ENCODE peak calls at places on chromosomes 13 and 19, in four cellular contexts. C, W, A and F are unnamed samples.

GRCh38 chr13:59318320-59318930 is 845.3 kb downstream of the DIAPH3 start:
- DNase-seq in W (peak), C (peak), A (peak), F (peak)

GRCh38 chr13:111216166-111216960 is 101.3 kb downstream of the ARHGEF7 start:
- DNase-seq in A (peak), C (no peak), W (no peak), F (no peak)

GRCh38 chr13:86945596-86945995 is 725.6 kb upstream of the SLITRK5 start:
- DNase-seq in C (no peak), W (no peak), A (no peak), F (no peak)

GRCh38 chr19:7426986-7427385 is 61.8 kb downstream of the PEX11G start:
- DNase-seq in W (no peak), C (no peak), A (no peak), F (no peak)

GRCh38 chr19:18232540-18233223 is 6.4 kb upstream of the PDE4C start:
- DNase-seq in W (peak), C (no peak), A (no peak), F (no peak)

GRCh38 chr13:46992383-46992952 is 95.6 kb upstream of the HTR2A start:
- DNase-seq in A (no peak), W (no peak), C (no peak), F (no peak)

GRCh38 chr19:50713556-50714236 is 5.9 kb downstream of the SHANK1 start:
- DNase-seq in A (no peak), C (no peak), W (no peak), F (no peak)

GRCh38 chr13:51231456-51231855 is 9.3 kb downstream of the FAM124A start:
- DNase-seq in W (no peak), A (no peak), C (no peak), F (no peak)

GRCh38 chr13:110116072-110116487 is 190.9 kb downstream of the COL4A1 start:
- DNase-seq in A (peak), W (no peak), C (no peak), F (no peak)

GRCh38 chr13:27709779-27710178 is 82.5 kb upstream of the GSX1 start:
- DNase-seq in C (no peak), A (no peak), W (no peak), F (no peak)

GRCh38 chr19:883661-884211 is 9.3 kb downstream of the MED16 start:
- DNase-seq in A (no peak), W (no peak), C (no peak), F (no peak)

GRCh38 chr13:50609016-50609415 is 234.5 kb downstream of the DLEU7 start:
- DNase-seq in A (no peak), W (no peak), C (no peak), F (no peak)

GRCh38 chr19:53388168-53388567 is 6.8 kb upstream of the ZNF765 start:
- DNase-seq in W (no peak), A (no peak), C (no peak), F (no peak)